ENCODE peak calls at places on chromosomes 12 and 14, in eight cellular contexts. One of them, this sample, is unnamed. For H3K9me3, the result is how much of the 10 kb centered on the place peaks cover.

GRCh38 chr12:44464180-44464579 is 411.9 kb downstream of the NELL2 start:
- DNase-seq in thyroid gland: no peak
- DNase-seq in heart left ventricle: no peak
- DNase-seq in endothelial cell of umbilical vein: no peak
- DNase-seq in Peyer's patch: no peak
- DNase-seq in testis: no peak
- DNase-seq in tibial nerve: no peak
- DNase-seq in stomach: no peak
- DNase-seq in this sample: no peak

GRCh38 chr14:44777567-44777966 is 184.2 kb downstream of the KLHL28 start:
- DNase-seq in thyroid gland: peak
- DNase-seq in heart left ventricle: no peak
- DNase-seq in endothelial cell of umbilical vein: no peak
- DNase-seq in Peyer's patch: no peak
- DNase-seq in testis: no peak
- DNase-seq in tibial nerve: no peak
- DNase-seq in stomach: no peak
- DNase-seq in this sample: no peak

GRCh38 chr14:28756896-28757570 is 9.6 kb upstream of the FOXG1 start:
- DNase-seq in thyroid gland: no peak
- DNase-seq in heart left ventricle: no peak
- DNase-seq in endothelial cell of umbilical vein: peak
- DNase-seq in Peyer's patch: no peak
- DNase-seq in testis: peak
- DNase-seq in tibial nerve: no peak
- DNase-seq in stomach: no peak
- DNase-seq in this sample: no peak

GRCh38 chr12:118334939-118335567 is 37.7 kb downstream of the TAOK3 start:
- DNase-seq in thyroid gland: peak
- DNase-seq in heart left ventricle: no peak
- DNase-seq in endothelial cell of umbilical vein: no peak
- DNase-seq in Peyer's patch: no peak
- DNase-seq in testis: no peak
- DNase-seq in tibial nerve: no peak
- DNase-seq in stomach: no peak
- DNase-seq in this sample: no peak

GRCh38 chr14:102171173-102172020 is 31.7 kb downstream of the WDR20 start:
- DNase-seq in thyroid gland: no peak
- DNase-seq in heart left ventricle: no peak
- DNase-seq in endothelial cell of umbilical vein: no peak
- DNase-seq in Peyer's patch: no peak
- DNase-seq in testis: no peak
- DNase-seq in tibial nerve: no peak
- DNase-seq in stomach: no peak
- DNase-seq in this sample: no peak

GRCh38 chr12:94771741-94772140 is 121.4 kb upstream of the TMCC3 start:
- DNase-seq in thyroid gland: peak
- DNase-seq in heart left ventricle: no peak
- DNase-seq in endothelial cell of umbilical vein: no peak
- DNase-seq in Peyer's patch: no peak
- DNase-seq in testis: no peak
- DNase-seq in tibial nerve: no peak
- DNase-seq in stomach: no peak
- DNase-seq in this sample: no peak

GRCh38 chr12:13250416-13250815 is 53.9 kb downstream of the EMP1 start:
- DNase-seq in thyroid gland: no peak
- DNase-seq in heart left ventricle: no peak
- DNase-seq in endothelial cell of umbilical vein: no peak
- DNase-seq in Peyer's patch: no peak
- DNase-seq in testis: no peak
- DNase-seq in tibial nerve: no peak
- DNase-seq in stomach: no peak
- DNase-seq in this sample: no peak

GRCh38 chr12:131103614-131104463 is 150.1 kb downstream of the ADGRD1 start:
- DNase-seq in thyroid gland: no peak
- DNase-seq in heart left ventricle: peak
- DNase-seq in endothelial cell of umbilical vein: no peak
- DNase-seq in Peyer's patch: peak
- DNase-seq in testis: no peak
- DNase-seq in tibial nerve: no peak
- DNase-seq in stomach: peak
- DNase-seq in this sample: peak

GRCh38 chr14:68109132-68109531 is 289.6 kb downstream of the RAD51B start:
- DNase-seq in thyroid gland: no peak
- DNase-seq in heart left ventricle: no peak
- DNase-seq in endothelial cell of umbilical vein: peak
- DNase-seq in Peyer's patch: no peak
- DNase-seq in testis: no peak
- DNase-seq in tibial nerve: no peak
- DNase-seq in stomach: no peak
- DNase-seq in this sample: no peak

GRCh38 chr14:23071244-23071974 is 14.1 kb upstream of the CDH24 start:
- DNase-seq in thyroid gland: peak
- DNase-seq in heart left ventricle: peak
- DNase-seq in endothelial cell of umbilical vein: peak
- DNase-seq in Peyer's patch: peak
- DNase-seq in testis: peak
- DNase-seq in tibial nerve: peak
- DNase-seq in stomach: peak
- DNase-seq in this sample: peak

GRCh38 chr14:100488057-100488456 is 99.2 kb downstream of the BEGAIN start:
- DNase-seq in thyroid gland: no peak
- DNase-seq in heart left ventricle: no peak
- DNase-seq in endothelial cell of umbilical vein: no peak
- DNase-seq in Peyer's patch: no peak
- DNase-seq in testis: peak
- DNase-seq in tibial nerve: no peak
- DNase-seq in stomach: no peak
- DNase-seq in this sample: no peak
- H3K4me3 ChIP-seq in thyroid gland: no peak
- H3K4me3 ChIP-seq in heart left ventricle: no peak
- H3K4me3 ChIP-seq in endothelial cell of umbilical vein: no peak
- H3K4me3 ChIP-seq in Peyer's patch: no peak
- H3K4me3 ChIP-seq in testis: no peak
- H3K4me3 ChIP-seq in tibial nerve: no peak
- H3K4me3 ChIP-seq in stomach: no peak
- H3K4me3 ChIP-seq in this sample: no peak

DNA sequence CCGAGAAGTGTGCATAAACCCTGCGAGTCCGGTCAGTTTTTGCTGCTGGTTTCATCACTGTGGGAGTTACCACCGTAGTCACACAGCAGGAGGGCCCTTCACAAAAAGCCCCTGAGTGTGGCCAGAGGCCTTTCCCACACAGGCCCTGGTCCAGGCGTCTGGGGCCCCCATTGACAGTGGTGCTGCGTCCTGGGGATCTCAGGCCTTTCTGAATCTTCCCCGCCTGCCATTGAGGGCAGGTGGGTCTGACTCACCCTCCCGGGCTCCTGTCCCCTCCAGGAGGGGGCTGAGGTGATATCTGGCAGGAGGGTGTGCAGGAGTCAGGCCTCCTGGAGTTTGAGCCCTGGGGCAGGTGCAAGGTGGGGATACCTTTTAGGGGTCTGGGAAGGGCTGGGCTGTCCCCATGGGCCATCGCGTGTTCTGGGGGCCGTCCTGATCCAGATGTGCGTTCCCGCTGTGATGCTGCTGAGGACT is 358.5 kb downstream of the TMEM121 start:
- DNase-seq in thyroid gland: no peak
- DNase-seq in heart left ventricle: peak
- DNase-seq in endothelial cell of umbilical vein: no peak
- DNase-seq in Peyer's patch: no peak
- DNase-seq in testis: no peak
- DNase-seq in tibial nerve: no peak
- DNase-seq in stomach: peak
- DNase-seq in this sample: no peak
- H3K9me3 ChIP-seq in thyroid gland: under half
- H3K9me3 ChIP-seq in heart left ventricle: under half
- H3K9me3 ChIP-seq in endothelial cell of umbilical vein: under half
- H3K9me3 ChIP-seq in Peyer's patch: under half
- H3K9me3 ChIP-seq in testis: under half
- H3K9me3 ChIP-seq in tibial nerve: under half
- H3K9me3 ChIP-seq in stomach: under half
- H3K9me3 ChIP-seq in this sample: under half

GRCh38 chr14:61500046-61500445 is 178.7 kb downstream of the PRKCH start:
- DNase-seq in thyroid gland: no peak
- DNase-seq in heart left ventricle: no peak
- DNase-seq in endothelial cell of umbilical vein: no peak
- DNase-seq in Peyer's patch: no peak
- DNase-seq in testis: no peak
- DNase-seq in tibial nerve: no peak
- DNase-seq in stomach: no peak
- DNase-seq in this sample: no peak

GRCh38 chr14:61503167-61503801 is 181.9 kb downstream of the PRKCH start:
- DNase-seq in thyroid gland: no peak
- DNase-seq in heart left ventricle: no peak
- DNase-seq in endothelial cell of umbilical vein: peak
- DNase-seq in Peyer's patch: no peak
- DNase-seq in testis: no peak
- DNase-seq in tibial nerve: no peak
- DNase-seq in stomach: no peak
- DNase-seq in this sample: no peak

GRCh38 chr14:61502459-61503093 is 181.2 kb downstream of the PRKCH start:
- DNase-seq in thyroid gland: no peak
- DNase-seq in heart left ventricle: no peak
- DNase-seq in endothelial cell of umbilical vein: peak
- DNase-seq in Peyer's patch: no peak
- DNase-seq in testis: no peak
- DNase-seq in tibial nerve: no peak
- DNase-seq in stomach: no peak
- DNase-seq in this sample: no peak

GRCh38 chr14:61504841-61505340 is 183.5 kb downstream of the PRKCH start:
- DNase-seq in thyroid gland: no peak
- DNase-seq in heart left ventricle: no peak
- DNase-seq in endothelial cell of umbilical vein: no peak
- DNase-seq in Peyer's patch: no peak
- DNase-seq in testis: no peak
- DNase-seq in tibial nerve: no peak
- DNase-seq in stomach: no peak
- DNase-seq in this sample: no peak

GRCh38 chr14:61501714-61502458 is 180.5 kb downstream of the PRKCH start:
- DNase-seq in thyroid gland: no peak
- DNase-seq in heart left ventricle: no peak
- DNase-seq in endothelial cell of umbilical vein: no peak
- DNase-seq in Peyer's patch: no peak
- DNase-seq in testis: no peak
- DNase-seq in tibial nerve: no peak
- DNase-seq in stomach: no peak
- DNase-seq in this sample: no peak
- TF ChIP-seq POLR2A in thyroid gland: no peak
- TF ChIP-seq POLR2A in heart left ventricle: no peak
- TF ChIP-seq POLR2A in endothelial cell of umbilical vein: no peak
- TF ChIP-seq POLR2A in Peyer's patch: no peak
- TF ChIP-seq POLR2A in testis: no peak
- TF ChIP-seq POLR2A in tibial nerve: no peak
- TF ChIP-seq POLR2A in stomach: no peak
- TF ChIP-seq POLR2A in this sample: no peak

DNA sequence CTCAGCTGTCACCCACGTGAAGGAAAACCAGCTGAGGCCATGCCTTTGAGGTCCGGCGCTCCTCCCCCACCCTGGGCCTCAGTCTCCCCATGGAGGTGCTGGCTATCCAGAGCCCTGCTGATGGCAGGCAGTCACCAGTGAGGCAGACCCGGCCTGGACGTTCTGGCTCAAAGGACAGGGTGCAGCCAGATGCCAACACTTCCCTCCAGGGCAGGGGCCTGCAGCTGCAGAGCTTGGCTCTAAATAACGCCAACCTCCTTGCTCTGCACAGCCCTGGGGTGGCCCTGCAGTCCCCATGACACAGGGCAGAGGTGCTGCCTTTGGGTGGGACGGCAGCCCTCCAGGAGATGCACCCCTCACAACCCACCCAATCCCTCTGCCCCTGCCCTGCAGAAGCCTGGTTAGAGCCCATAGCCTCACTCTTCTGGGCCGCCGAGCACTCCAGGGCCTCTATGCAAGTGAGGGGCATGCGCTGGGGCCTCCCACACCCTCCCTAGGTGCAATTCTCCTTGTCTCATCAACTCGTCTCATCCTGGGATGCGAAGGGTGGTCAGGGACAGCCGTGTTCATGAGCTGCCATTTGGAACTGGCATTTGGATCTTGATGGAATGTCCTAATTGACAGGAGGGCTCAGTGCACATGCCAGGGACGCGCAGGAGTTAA is 30.4 kb downstream of the CCDC85C start:
- DNase-seq in thyroid gland: no peak
- DNase-seq in heart left ventricle: no peak
- DNase-seq in endothelial cell of umbilical vein: no peak
- DNase-seq in Peyer's patch: no peak
- DNase-seq in testis: no peak
- DNase-seq in tibial nerve: no peak
- DNase-seq in stomach: no peak
- DNase-seq in this sample: no peak
- H3K4me3 ChIP-seq in thyroid gland: no peak
- H3K4me3 ChIP-seq in heart left ventricle: no peak
- H3K4me3 ChIP-seq in endothelial cell of umbilical vein: no peak
- H3K4me3 ChIP-seq in Peyer's patch: no peak
- H3K4me3 ChIP-seq in testis: no peak
- H3K4me3 ChIP-seq in tibial nerve: no peak
- H3K4me3 ChIP-seq in stomach: no peak
- H3K4me3 ChIP-seq in this sample: no peak

DNA sequence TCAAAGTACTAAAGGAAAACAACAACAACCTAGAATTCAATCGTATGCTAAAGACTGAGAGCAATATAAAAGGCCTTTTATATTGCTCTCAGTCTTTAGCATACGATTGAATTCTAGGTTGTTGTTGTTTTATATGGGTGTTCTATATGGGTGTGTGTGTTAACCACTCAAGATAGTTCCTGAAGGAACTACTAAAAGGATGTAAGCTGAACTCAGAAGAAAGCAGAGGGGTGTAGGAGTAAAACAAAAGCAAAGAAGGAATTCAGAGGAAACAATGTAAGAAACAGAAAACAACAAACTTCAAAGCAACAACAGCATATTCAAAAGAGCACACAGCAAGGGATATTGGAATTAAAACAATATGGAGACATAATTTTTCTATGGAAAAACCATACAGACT is 5.4 kb downstream of the ZNF891 start:
- DNase-seq in thyroid gland: no peak
- DNase-seq in heart left ventricle: no peak
- DNase-seq in endothelial cell of umbilical vein: no peak
- DNase-seq in Peyer's patch: no peak
- DNase-seq in testis: no peak
- DNase-seq in tibial nerve: no peak
- DNase-seq in stomach: no peak
- DNase-seq in this sample: no peak
- H3K9me3 ChIP-seq in thyroid gland: under half
- H3K9me3 ChIP-seq in heart left ventricle: half or more
- H3K9me3 ChIP-seq in endothelial cell of umbilical vein: under half
- H3K9me3 ChIP-seq in Peyer's patch: under half
- H3K9me3 ChIP-seq in testis: under half
- H3K9me3 ChIP-seq in tibial nerve: under half
- H3K9me3 ChIP-seq in stomach: half or more
- H3K9me3 ChIP-seq in this sample: under half